ENCODE peak calls at places on chromosome 3, in seven cellular contexts. V is HepG2, U is stomach, M is GM12891, G is breast epithelium, D is transverse colon, P is endothelial cell of umbilical vein. R is an unnamed sample.

GRCh38 chr3:84440306-84440705 is 518.5 kb upstream of the CADM2 start:
- DNase-seq in D (no peak), G (no peak), V (no peak), U (no peak), P (no peak), M (no peak), R (no peak)

GRCh38 chr3:177141899-177142651 is 55.2 kb downstream of the TBL1XR1 start:
- DNase-seq in G (no peak), P (no peak), U (no peak), D (no peak), M (no peak), V (peak), R (no peak)

GRCh38 chr3:48086736-48087470 is 70.7 kb upstream of the MAP4 start:
- DNase-seq in P (peak), M (no peak), V (peak), D (no peak), U (no peak), G (no peak), R (no peak)

GRCh38 chr3:67415504-67415903 is 238.9 kb downstream of the SUCLG2 start:
- DNase-seq in U (no peak), D (no peak), G (no peak), P (no peak), V (no peak), M (no peak), R (no peak)

GRCh38 chr3:129003578-129004112 is 2.5 kb downstream of the EFCC1 start:
- DNase-seq in U (peak), M (no peak), V (peak), D (peak), G (no peak), P (no peak), R (peak)

GRCh38 chr3:97872209-97873042 is 50.6 kb downstream of the CRYBG3 start:
- DNase-seq in G (no peak), P (peak), V (no peak), M (no peak), U (no peak), D (no peak), R (no peak)

GRCh38 chr3:52238761-52239701 is at the start of gene TWF2:
- DNase-seq in M (peak), V (peak), P (peak), D (peak), U (peak), G (peak), R (peak)

GRCh38 chr3:156323466-156323865 is 203.1 kb downstream of the KCNAB1 start:
- DNase-seq in G (no peak), V (no peak), P (no peak), U (no peak), D (no peak), M (no peak), R (no peak)

GRCh38 chr3:146160964-146161724 is at the start of gene PLOD2:
- DNase-seq in P (peak), G (peak), D (peak), M (peak), U (peak), V (peak), R (peak)

GRCh38 chr3:50272911-50273688 is 4.2 kb downstream of the SEMA3B start:
- DNase-seq in V (peak), G (peak), P (peak), M (peak), D (peak), U (peak), R (peak)

GRCh38 chr3:24302382-24302781 is 192.3 kb downstream of the THRB start:
- DNase-seq in V (no peak), P (no peak), G (no peak), D (no peak), U (no peak), M (no peak), R (no peak)

GRCh38 chr3:126926684-126927404 is 56.1 kb upstream of the PLXNA1 start:
- DNase-seq in G (no peak), M (no peak), U (no peak), D (no peak), V (no peak), P (peak), R (no peak)

GRCh38 chr3:137084579-137084978 is 126.8 kb downstream of the IL20RB start:
- DNase-seq in G (no peak), P (no peak), M (no peak), U (no peak), D (no peak), V (no peak), R (peak)

GRCh38 chr3:48656061-48656840 is 6.4 kb downstream of the CELSR3 start:
- DNase-seq in G (peak), V (peak), P (peak), U (peak), M (peak), D (peak), R (peak)

GRCh38 chr3:105277656-105278055 is 89.1 kb upstream of the ALCAM start:
- DNase-seq in P (peak), U (no peak), D (no peak), G (no peak), M (no peak), V (no peak), R (no peak)

GRCh38 chr3:185583925-185584324 is 2.2 kb upstream of the SENP2 start:
- DNase-seq in M (no peak), G (no peak), V (peak), D (no peak), P (no peak), U (no peak), R (peak)

GRCh38 chr3:185582871-185583270 is 3.2 kb upstream of the SENP2 start:
- DNase-seq in U (no peak), P (no peak), G (no peak), D (no peak), V (no peak), M (peak), R (no peak)

GRCh38 chr3:185584681-185585080 is 1.4 kb upstream of the SENP2 start:
- DNase-seq in V (no peak), M (no peak), U (no peak), P (no peak), D (peak), G (no peak), R (no peak)

GRCh38 chr3:185585523-185585861 is 603 bp upstream of the SENP2 start:
- DNase-seq in V (peak), P (no peak), M (no peak), G (no peak), U (no peak), D (peak), R (no peak)

DNA sequence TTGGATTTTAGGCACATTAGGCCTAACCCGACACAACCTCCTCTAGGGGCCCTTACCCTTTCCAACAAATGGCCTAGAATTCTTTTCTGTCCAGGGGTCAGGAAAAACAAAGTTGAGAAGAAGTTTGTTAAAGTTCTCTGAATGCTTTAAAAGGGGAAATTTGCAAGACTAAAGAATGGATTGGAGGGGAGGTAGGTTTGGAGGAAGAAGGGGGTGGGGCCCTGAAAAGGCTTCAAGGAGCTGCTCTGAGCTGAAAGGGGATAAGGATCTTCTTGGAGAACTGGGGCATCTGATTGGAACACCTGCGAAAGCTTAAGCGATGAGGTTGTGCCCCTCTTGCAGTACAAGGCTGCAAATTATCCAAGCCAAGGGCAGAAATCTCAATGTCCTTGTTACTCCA is 3.9 kb upstream of the SENP2 start:
- DNase-seq in U (no peak), G (no peak), V (no peak), P (no peak), D (no peak), M (no peak), R (peak)
- TF ChIP-seq POLR2AphosphoS5 in U (no peak), G (no peak), V (no peak), P (no peak), D (no peak), M (no peak), R (peak)

DNA sequence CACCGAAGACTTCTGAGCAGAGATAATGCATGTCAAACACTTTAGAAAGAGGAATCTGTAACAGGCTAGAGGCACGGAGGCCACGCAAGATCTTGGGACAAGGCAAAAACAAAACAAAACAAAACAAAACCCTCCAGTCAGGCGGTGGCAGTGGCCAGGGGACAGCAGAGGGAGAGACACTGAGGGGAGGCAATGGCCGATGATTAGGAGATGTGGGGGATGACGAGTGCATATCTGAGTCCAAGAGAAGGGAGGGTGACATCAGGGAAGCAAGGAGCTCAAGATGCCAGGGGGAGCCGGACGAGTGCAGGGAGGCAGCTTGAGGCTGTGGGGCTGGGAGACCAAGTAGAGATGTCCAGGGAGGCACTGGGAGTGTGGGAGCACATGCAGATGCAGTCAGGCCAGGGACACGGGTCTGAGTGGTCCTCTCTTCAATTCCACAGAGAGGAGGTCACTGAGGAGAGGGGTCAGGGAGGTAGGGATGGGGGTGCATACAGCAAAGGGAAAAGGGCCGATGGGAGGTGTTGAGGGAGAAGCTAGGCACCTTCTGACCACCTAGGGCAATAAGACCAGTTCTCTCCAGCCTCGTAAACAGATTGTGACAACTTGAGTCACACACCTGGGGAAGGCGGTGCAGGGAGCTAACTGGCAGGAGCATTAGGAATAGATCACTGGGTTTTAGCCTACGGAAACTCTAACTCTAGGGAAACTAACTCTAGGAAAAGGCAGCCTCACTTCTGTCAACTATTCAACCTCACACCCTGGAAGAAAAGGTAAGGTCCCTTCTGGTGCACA is 29.6 kb downstream of the SLCO2A1 start:
- DNase-seq in P (no peak), D (no peak), M (no peak), U (no peak), G (no peak), V (no peak), R (no peak)
- TF ChIP-seq POLR2AphosphoS5 in P (no peak), D (no peak), M (no peak), U (no peak), G (no peak), V (no peak), R (no peak)

DNA sequence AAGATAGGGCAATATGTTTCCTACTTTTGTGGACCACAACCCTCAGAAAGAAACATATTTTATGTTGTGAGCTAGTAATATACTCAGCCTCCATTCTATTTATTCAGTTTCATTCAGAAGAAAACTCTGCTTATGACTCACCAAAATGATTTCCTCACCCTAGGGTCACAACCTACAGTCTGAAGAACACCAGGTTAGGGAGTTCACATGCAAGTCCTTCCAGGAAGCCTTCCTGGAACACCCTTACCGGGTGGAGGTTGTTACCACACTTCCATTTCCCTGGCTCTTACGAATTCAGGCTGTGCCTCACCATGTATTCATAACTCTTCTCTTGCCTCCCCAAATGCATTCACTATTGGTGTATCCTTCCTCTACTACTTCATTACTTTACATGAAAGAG is 228.0 kb upstream of the ADAMTS9 start:
- DNase-seq in P (peak), V (no peak), G (no peak), U (no peak), M (no peak), D (no peak), R (no peak)
- TF ChIP-seq POLR2AphosphoS5 in P (peak), V (no peak), G (no peak), U (peak), M (no peak), D (no peak), R (no peak)

DNA sequence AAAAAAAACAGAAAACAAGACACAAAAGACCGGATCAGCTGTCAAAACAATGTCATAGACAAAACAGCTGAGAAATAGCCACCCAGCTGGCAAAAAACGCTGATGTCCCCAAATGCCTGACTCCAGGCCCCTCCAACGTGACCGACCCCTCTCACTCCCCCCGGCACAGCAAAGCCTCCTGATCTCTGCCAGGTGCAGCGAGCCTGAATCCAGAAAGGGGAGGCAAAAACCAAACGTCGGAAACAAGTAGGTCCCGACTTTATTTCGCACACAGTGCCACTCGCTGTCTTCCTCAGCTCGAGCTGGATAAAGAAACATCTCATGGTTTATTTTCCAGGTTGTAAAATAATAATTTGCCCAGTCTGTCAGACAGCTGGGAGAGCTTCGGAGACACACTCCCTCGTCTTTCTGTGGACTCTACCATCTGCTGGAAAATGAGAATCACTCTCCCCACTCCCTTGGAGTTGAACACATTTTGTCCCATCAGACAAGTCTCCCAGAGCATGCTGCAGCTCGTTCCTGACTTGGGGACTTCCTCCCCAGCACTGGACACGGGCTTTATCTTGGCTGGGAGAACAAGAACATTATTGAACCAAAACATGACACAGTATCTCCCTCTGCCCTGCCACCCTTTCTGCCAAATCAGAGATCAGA is 142.9 kb downstream of the NUP210 start:
- DNase-seq in P (no peak), M (no peak), G (peak), D (no peak), V (no peak), U (no peak), R (no peak)
- TF ChIP-seq POLR2AphosphoS5 in P (no peak), M (no peak), G (no peak), D (no peak), V (no peak), U (no peak), R (no peak)

GRCh38 chr3:64685331-64685799 is 2.4 kb downstream of the ADAMTS9 start:
- DNase-seq in P (no peak), M (no peak), D (peak), U (no peak), G (no peak), V (no peak), R (no peak)

GRCh38 chr3:64687381-64687780 is 419 bp downstream of the ADAMTS9 start:
- DNase-seq in M (no peak), D (peak), V (no peak), P (peak), U (no peak), G (no peak), R (no peak)

GRCh38 chr3:64684715-64685261 is 3.0 kb downstream of the ADAMTS9 start:
- DNase-seq in M (no peak), U (no peak), G (peak), D (peak), V (no peak), P (peak), R (peak)

GRCh38 chr3:64686446-64686908 is 1.3 kb downstream of the ADAMTS9 start:
- DNase-seq in P (peak), U (peak), V (peak), D (peak), M (no peak), G (no peak), R (peak)

GRCh38 chr3:64685800-64686445 is 1.9 kb downstream of the ADAMTS9 start:
- DNase-seq in G (peak), V (peak), M (no peak), D (peak), U (peak), P (peak), R (peak)
- TF ChIP-seq POLR2AphosphoS5 in G (peak), V (no peak), M (no peak), D (peak), U (peak), P (no peak), R (peak)

GRCh38 chr3:70821602-70822001 is 509.2 kb upstream of the MDFIC2 start:
- DNase-seq in G (no peak), D (no peak), M (no peak), U (no peak), P (no peak), V (no peak), R (no peak)
- TF ChIP-seq POLR2AphosphoS5 in G (no peak), D (no peak), M (no peak), U (no peak), P (no peak), V (no peak), R (no peak)